ENCODE peak calls at places on chromosomes 7 and 10, in four cellular contexts. One of them, this sample, is unnamed.

GRCh38 chr10:96222441-96222840 is 48.9 kb downstream of the BLNK start:
- DNase-seq in K562: no peak
- DNase-seq in HEK293T: no peak
- DNase-seq in HepG2: no peak
- DNase-seq in this sample: peak

GRCh38 chr10:11192304-11193018 is 174.8 kb downstream of the CELF2 start:
- DNase-seq in K562: no peak
- DNase-seq in HEK293T: no peak
- DNase-seq in HepG2: no peak
- DNase-seq in this sample: peak

GRCh38 chr7:119720541-119720940 is 552.4 kb upstream of the KCND2 start:
- DNase-seq in K562: no peak
- DNase-seq in HEK293T: no peak
- DNase-seq in HepG2: no peak
- DNase-seq in this sample: no peak

GRCh38 chr7:30923009-30923773 is 11.5 kb downstream of the AQP1 start:
- DNase-seq in K562: no peak
- DNase-seq in HEK293T: no peak
- DNase-seq in HepG2: no peak
- DNase-seq in this sample: peak

GRCh38 chr10:61792921-61793320 is 108.6 kb upstream of the ARID5B start:
- DNase-seq in K562: no peak
- DNase-seq in HEK293T: no peak
- DNase-seq in HepG2: no peak
- DNase-seq in this sample: no peak

GRCh38 chr10:18303851-18304800 is 163.9 kb downstream of the CACNB2 start:
- DNase-seq in K562: no peak
- DNase-seq in HEK293T: no peak
- DNase-seq in HepG2: no peak
- DNase-seq in this sample: no peak

GRCh38 chr10:129926066-129927055 is 37.7 kb downstream of the EBF3 start:
- DNase-seq in K562: no peak
- DNase-seq in HEK293T: no peak
- DNase-seq in HepG2: no peak
- DNase-seq in this sample: no peak

GRCh38 chr7:67344481-67345193 is 348.0 kb downstream of the TYW1 start:
- DNase-seq in K562: no peak
- DNase-seq in HEK293T: no peak
- DNase-seq in HepG2: no peak
- DNase-seq in this sample: no peak

GRCh38 chr7:68440870-68441269 is 1157.4 kb upstream of the AUTS2 start:
- DNase-seq in K562: no peak
- DNase-seq in HEK293T: no peak
- DNase-seq in HepG2: no peak
- DNase-seq in this sample: no peak

GRCh38 chr10:11573497-11573896 is 38.0 kb downstream of the USP6NL start:
- DNase-seq in K562: no peak
- DNase-seq in HEK293T: no peak
- DNase-seq in HepG2: no peak
- DNase-seq in this sample: no peak

GRCh38 chr7:105297309-105297708 is 91.4 kb downstream of the SRPK2 start:
- DNase-seq in K562: no peak
- DNase-seq in HEK293T: no peak
- DNase-seq in HepG2: no peak
- DNase-seq in this sample: no peak

GRCh38 chr10:89702121-89702480 is 711 bp downstream of the KIF20B start:
- DNase-seq in K562: peak
- DNase-seq in HEK293T: peak
- DNase-seq in HepG2: peak
- DNase-seq in this sample: no peak

GRCh38 chr7:100962537-100962936 is 6.8 kb upstream of the MUC12 start:
- DNase-seq in K562: no peak
- DNase-seq in HEK293T: no peak
- DNase-seq in HepG2: no peak
- DNase-seq in this sample: no peak

DNA sequence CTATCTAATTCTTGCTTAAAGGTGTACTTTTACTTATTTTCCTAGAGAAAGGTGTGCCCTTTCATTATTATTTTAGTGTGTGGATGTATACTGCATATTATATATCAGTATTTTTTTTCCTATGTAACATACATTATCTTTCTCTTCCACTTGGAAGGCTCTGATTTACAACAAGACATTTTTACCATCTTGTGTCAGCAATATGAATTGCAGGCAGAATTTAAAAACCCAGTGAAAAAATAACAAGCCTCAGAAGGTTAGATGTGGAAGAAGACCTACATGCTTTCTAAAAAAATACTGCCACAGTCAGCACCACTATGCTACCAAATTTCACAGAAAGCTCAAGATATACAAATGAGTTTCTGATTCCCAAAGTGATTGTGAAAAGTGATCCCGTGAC is 327.7 kb upstream of the STEAP1 start:
- DNase-seq in K562: no peak
- DNase-seq in HEK293T: no peak
- DNase-seq in HepG2: no peak
- DNase-seq in this sample: no peak
- TF ChIP-seq ELF4 in K562: no peak
- TF ChIP-seq ELF4 in HEK293T: no peak
- TF ChIP-seq ELF4 in HepG2: no peak
- TF ChIP-seq ELF4 in this sample: no peak

GRCh38 chr7:54252256-54253035 is 289.7 kb upstream of the VSTM2A start:
- DNase-seq in K562: no peak
- DNase-seq in HEK293T: no peak
- DNase-seq in HepG2: no peak
- DNase-seq in this sample: no peak
- TF ChIP-seq ELF4 in K562: no peak
- TF ChIP-seq ELF4 in HEK293T: no peak
- TF ChIP-seq ELF4 in HepG2: no peak
- TF ChIP-seq ELF4 in this sample: no peak

GRCh38 chr10:15719899-15720634 is at the start of gene ITGA8:
- DNase-seq in K562: no peak
- DNase-seq in HEK293T: peak
- DNase-seq in HepG2: no peak
- DNase-seq in this sample: peak
- TF ChIP-seq ELF4 in K562: no peak
- TF ChIP-seq ELF4 in HEK293T: no peak
- TF ChIP-seq ELF4 in HepG2: no peak
- TF ChIP-seq ELF4 in this sample: no peak

GRCh38 chr10:21069278-21069677 is 172.2 kb upstream of the NEBL start:
- DNase-seq in K562: no peak
- DNase-seq in HEK293T: no peak
- DNase-seq in HepG2: no peak
- DNase-seq in this sample: no peak

GRCh38 chr10:21071001-21071673 is 174.0 kb upstream of the NEBL start:
- DNase-seq in K562: no peak
- DNase-seq in HEK293T: no peak
- DNase-seq in HepG2: no peak
- DNase-seq in this sample: no peak

GRCh38 chr10:21065621-21066248 is 168.6 kb upstream of the NEBL start:
- DNase-seq in K562: no peak
- DNase-seq in HEK293T: no peak
- DNase-seq in HepG2: no peak
- DNase-seq in this sample: no peak

GRCh38 chr10:21068025-21068656 is 171.0 kb upstream of the NEBL start:
- DNase-seq in K562: no peak
- DNase-seq in HEK293T: no peak
- DNase-seq in HepG2: no peak
- DNase-seq in this sample: no peak

GRCh38 chr10:21069929-21070363 is 172.8 kb upstream of the NEBL start:
- DNase-seq in K562: no peak
- DNase-seq in HEK293T: peak
- DNase-seq in HepG2: no peak
- DNase-seq in this sample: no peak
- TF ChIP-seq ELF4 in K562: no peak
- TF ChIP-seq ELF4 in HEK293T: no peak
- TF ChIP-seq ELF4 in HepG2: no peak
- TF ChIP-seq ELF4 in this sample: no peak

GRCh38 chr10:13938940-13939339 is 352.2 kb downstream of the PRPF18 start:
- DNase-seq in K562: no peak
- DNase-seq in HEK293T: no peak
- DNase-seq in HepG2: no peak
- DNase-seq in this sample: no peak
- TF ChIP-seq ELF4 in K562: no peak
- TF ChIP-seq ELF4 in HEK293T: no peak
- TF ChIP-seq ELF4 in HepG2: no peak
- TF ChIP-seq ELF4 in this sample: no peak

DNA sequence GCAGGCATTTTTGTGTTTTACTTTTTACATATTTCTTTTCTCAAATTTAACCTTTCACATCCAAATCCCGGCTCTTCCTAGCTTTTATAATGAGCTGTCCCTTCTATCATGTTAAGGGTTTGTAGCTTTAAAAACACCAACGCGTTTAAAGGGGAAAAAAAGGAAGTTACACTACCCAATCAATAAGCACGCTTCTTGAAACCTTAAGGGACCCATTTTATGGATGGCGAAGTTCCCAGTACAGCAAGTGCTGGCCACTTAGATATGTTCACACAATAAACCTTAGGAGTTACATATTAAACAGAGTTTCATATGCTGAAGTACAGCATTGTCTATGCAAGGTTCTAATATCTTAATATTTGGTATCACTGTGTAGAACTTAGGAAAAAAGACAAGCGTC is 1.8 kb downstream of the GNG11 start:
- DNase-seq in K562: no peak
- DNase-seq in HEK293T: no peak
- DNase-seq in HepG2: no peak
- DNase-seq in this sample: no peak
- TF ChIP-seq ELF4 in K562: no peak
- TF ChIP-seq ELF4 in HEK293T: no peak
- TF ChIP-seq ELF4 in HepG2: no peak
- TF ChIP-seq ELF4 in this sample: no peak

GRCh38 chr10:77636967-77637473 is 588 bp downstream of the KCNMA1 start:
- DNase-seq in K562: no peak
- DNase-seq in HEK293T: peak
- DNase-seq in HepG2: no peak
- DNase-seq in this sample: peak

GRCh38 chr10:77638766-77639101 is 1.1 kb upstream of the KCNMA1 start:
- DNase-seq in K562: no peak
- DNase-seq in HEK293T: no peak
- DNase-seq in HepG2: no peak
- DNase-seq in this sample: no peak

GRCh38 chr10:77639756-77640155 is 2.1 kb upstream of the KCNMA1 start:
- DNase-seq in K562: no peak
- DNase-seq in HEK293T: no peak
- DNase-seq in HepG2: no peak
- DNase-seq in this sample: no peak

GRCh38 chr10:77637474-77637985 is at the start of gene KCNMA1:
- DNase-seq in K562: no peak
- DNase-seq in HEK293T: no peak
- DNase-seq in HepG2: no peak
- DNase-seq in this sample: peak

DNA sequence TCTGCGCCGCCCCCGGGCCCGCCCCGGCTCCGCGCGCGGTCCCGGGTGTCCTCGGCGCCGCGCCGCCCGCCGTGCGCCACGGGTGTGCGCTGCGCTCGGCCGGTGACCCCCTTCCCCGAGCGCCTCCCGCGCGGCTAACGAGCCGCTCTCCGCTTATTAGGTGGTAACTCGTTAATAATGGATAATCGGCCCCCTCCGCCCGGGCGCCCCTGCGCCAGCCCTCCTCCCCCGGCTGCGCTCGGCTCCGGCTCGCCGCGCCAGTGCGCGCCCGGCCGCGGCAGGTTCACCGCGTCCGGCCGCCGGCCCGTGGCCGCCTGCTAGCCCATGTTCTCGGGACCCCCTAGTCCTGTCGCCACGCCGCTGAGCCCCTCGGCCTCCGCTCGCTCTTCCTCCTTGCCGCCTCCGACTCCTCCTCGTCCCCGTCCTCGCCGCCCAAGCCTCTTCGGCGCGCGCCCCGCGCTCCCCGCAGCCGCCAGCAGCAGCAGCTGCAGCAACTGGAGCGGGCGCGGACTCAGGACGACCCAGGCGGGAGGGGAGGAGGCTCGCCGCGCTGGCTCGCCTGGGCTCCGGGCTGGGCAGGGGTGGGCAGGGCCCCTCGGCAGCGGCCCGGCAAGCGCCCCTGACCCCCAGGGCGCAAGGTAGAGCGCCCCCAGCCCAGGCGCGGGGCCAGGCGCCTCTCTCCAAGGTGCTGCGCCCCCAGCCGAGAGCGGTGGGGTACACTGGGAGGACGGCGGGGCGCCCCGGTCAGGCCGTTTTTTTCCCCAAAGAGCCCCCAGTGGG is 568 bp upstream of the KCNMA1 start:
- DNase-seq in K562: no peak
- DNase-seq in HEK293T: peak
- DNase-seq in HepG2: no peak
- DNase-seq in this sample: peak
- TF ChIP-seq ELF4 in K562: no peak
- TF ChIP-seq ELF4 in HEK293T: no peak
- TF ChIP-seq ELF4 in HepG2: no peak
- TF ChIP-seq ELF4 in this sample: no peak

GRCh38 chr10:21315321-21316220 is 209.9 kb downstream of the SKIDA1 start:
- DNase-seq in K562: no peak
- DNase-seq in HEK293T: no peak
- DNase-seq in HepG2: peak
- DNase-seq in this sample: peak
- TF ChIP-seq ELF4 in K562: no peak
- TF ChIP-seq ELF4 in HEK293T: no peak
- TF ChIP-seq ELF4 in HepG2: no peak
- TF ChIP-seq ELF4 in this sample: no peak

GRCh38 chr10:80441831-80442230 is 12.3 kb upstream of the TSPAN14 start:
- DNase-seq in K562: no peak
- DNase-seq in HEK293T: no peak
- DNase-seq in HepG2: no peak
- DNase-seq in this sample: no peak

GRCh38 chr10:80444124-80444523 is 10.0 kb upstream of the TSPAN14 start:
- DNase-seq in K562: no peak
- DNase-seq in HEK293T: no peak
- DNase-seq in HepG2: no peak
- DNase-seq in this sample: no peak

GRCh38 chr10:80444646-80445319 is 9.3 kb upstream of the TSPAN14 start:
- DNase-seq in K562: peak
- DNase-seq in HEK293T: peak
- DNase-seq in HepG2: peak
- DNase-seq in this sample: peak

GRCh38 chr10:80442879-80443278 is 11.2 kb upstream of the TSPAN14 start:
- DNase-seq in K562: no peak
- DNase-seq in HEK293T: no peak
- DNase-seq in HepG2: no peak
- DNase-seq in this sample: no peak

GRCh38 chr10:80443531-80443974 is 10.6 kb upstream of the TSPAN14 start:
- DNase-seq in K562: peak
- DNase-seq in HEK293T: no peak
- DNase-seq in HepG2: peak
- DNase-seq in this sample: peak
- TF ChIP-seq ELF4 in K562: no peak
- TF ChIP-seq ELF4 in HEK293T: no peak
- TF ChIP-seq ELF4 in HepG2: no peak
- TF ChIP-seq ELF4 in this sample: no peak

DNA sequence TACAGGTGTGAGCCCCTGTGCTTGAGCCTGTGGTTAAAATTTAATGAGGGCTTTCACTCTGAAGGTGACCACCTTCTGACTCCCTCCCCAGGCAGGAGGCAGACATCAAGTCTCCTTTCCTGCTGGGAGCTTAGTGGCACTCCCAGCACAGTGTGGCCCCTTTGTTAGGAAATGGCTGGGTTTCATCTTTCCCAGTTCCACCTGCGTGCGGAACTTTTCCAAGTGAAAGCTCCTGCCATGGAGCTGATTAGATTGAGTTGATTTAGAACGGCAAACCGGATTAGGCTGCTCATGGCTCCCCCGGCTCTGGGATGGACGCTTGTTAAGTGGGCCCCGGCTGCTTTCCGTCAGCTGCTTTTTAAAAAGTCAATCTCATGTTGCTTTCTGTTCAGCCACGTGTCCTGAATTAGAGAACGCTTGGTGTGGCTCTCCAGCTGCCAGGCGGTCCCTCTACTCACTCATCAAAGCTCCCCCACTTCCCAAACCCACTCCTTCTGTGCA is 550.9 kb downstream of the GALNT17 start:
- DNase-seq in K562: no peak
- DNase-seq in HEK293T: no peak
- DNase-seq in HepG2: no peak
- DNase-seq in this sample: peak
- TF ChIP-seq ELF4 in K562: no peak
- TF ChIP-seq ELF4 in HEK293T: no peak
- TF ChIP-seq ELF4 in HepG2: no peak
- TF ChIP-seq ELF4 in this sample: no peak